ENCODE peak calls at places on chromosomes 3 and 15, in seven cellular contexts. X is tibial nerve, A is A549, T is ovary, N is IMR-90, Q is heart left ventricle, V is K562. U is an unnamed sample.

GRCh38 chr3:196288141-196288460 is 575 bp upstream of the PCYT1A start:
- DNase-seq in X (no peak), A (peak; percentile 35), T (no peak), N (peak; percentile 19), Q (no peak), V (no peak), U (no peak)

GRCh38 chr3:42692667-42693529 is 7.6 kb downstream of the KLHL40 start:
- DNase-seq in X (no peak), A (no peak), T (no peak), N (no peak), Q (no peak), V (no peak), U (no peak)

GRCh38 chr3:118977118-118977517 is 57.5 kb downstream of the IGSF11 start:
- DNase-seq in X (no peak), A (no peak), T (no peak), N (no peak), Q (no peak), V (no peak), U (no peak)

GRCh38 chr3:134516905-134517304 is 31.0 kb downstream of the CEP63 start:
- DNase-seq in X (no peak), A (no peak), T (no peak), N (no peak), Q (no peak), V (no peak), U (no peak)

GRCh38 chr3:18062289-18063025 is 320.0 kb upstream of the TBC1D5 start:
- DNase-seq in X (no peak), A (no peak), T (no peak), N (peak; percentile 22), Q (no peak), V (no peak), U (no peak)

GRCh38 chr15:57923311-57923710 is 142.2 kb downstream of the ALDH1A2 start:
- DNase-seq in X (no peak), A (no peak), T (no peak), N (no peak), Q (no peak), V (no peak), U (no peak)

GRCh38 chr3:48581621-48582481 is 13.3 kb downstream of the COL7A1 start:
- DNase-seq in X (no peak), A (no peak), T (no peak), N (no peak), Q (no peak), V (no peak), U (no peak)

GRCh38 chr3:170589113-170589512 is 3.2 kb upstream of the SLC7A14 start:
- DNase-seq in X (no peak), A (no peak), T (no peak), N (no peak), Q (no peak), V (no peak), U (no peak)

GRCh38 chr3:97439373-97439772 is 325.2 kb upstream of the ARL6 start:
- DNase-seq in X (no peak), A (no peak), T (no peak), N (no peak), Q (no peak), V (no peak), U (no peak)

GRCh38 chr3:27452368-27453090 is 31.7 kb downstream of the SLC4A7 start:
- DNase-seq in X (no peak), A (no peak), T (no peak), N (no peak), Q (no peak), V (no peak), U (no peak)

GRCh38 chr3:108946292-108947290 is 7.1 kb downstream of the GUCA1C start:
- DNase-seq in X (no peak), A (no peak), T (no peak), N (peak; percentile 51), Q (no peak), V (no peak), U (no peak)

GRCh38 chr3:81003008-81003407 is 758.4 kb downstream of the GBE1 start:
- DNase-seq in X (no peak), A (no peak), T (no peak), N (no peak), Q (no peak), V (no peak), U (no peak)

GRCh38 chr3:178990293-178990692 is 81.3 kb downstream of the ZMAT3 start:
- DNase-seq in X (no peak), A (no peak), T (no peak), N (no peak), Q (no peak), V (no peak), U (no peak)

GRCh38 chr3:69770976-69771634 is 31.8 kb downstream of the MITF start:
- DNase-seq in X (no peak), A (no peak), T (no peak), N (peak; percentile 87), Q (no peak), V (no peak), U (no peak)

GRCh38 chr15:59814409-59814808 is 125.3 kb upstream of the BNIP2 start:
- DNase-seq in X (no peak), A (no peak), T (no peak), N (no peak), Q (no peak), V (no peak), U (no peak)

GRCh38 chr15:51321316-51321715 is 17.1 kb downstream of the CYP19A1 start:
- DNase-seq in X (no peak), A (no peak), T (no peak), N (no peak), Q (no peak), V (no peak), U (no peak)

GRCh38 chr3:123329636-123330340 is 119.1 kb downstream of the ADCY5 start:
- DNase-seq in X (no peak), A (no peak), T (peak; percentile 26), N (no peak), Q (peak; percentile 61), V (no peak), U (peak; percentile 48)

GRCh38 chr15:78206326-78207109 is 27.8 kb downstream of the ACSBG1 start:
- DNase-seq in X (no peak), A (no peak), T (no peak), N (peak; percentile 14), Q (no peak), V (no peak), U (no peak)

GRCh38 chr3:44074181-44074580 is 167.5 kb upstream of the TOPAZ1 start:
- DNase-seq in X (no peak), A (no peak), T (no peak), N (no peak), Q (no peak), V (no peak), U (no peak)

GRCh38 chr3:137524751-137525150 is 239.4 kb upstream of the SOX14 start:
- DNase-seq in X (no peak), A (no peak), T (no peak), N (no peak), Q (no peak), V (no peak), U (no peak)

GRCh38 chr3:123276346-123276745 is 74.6 kb downstream of the SEC22A start:
- DNase-seq in X (no peak), A (no peak), T (no peak), N (no peak), Q (no peak), V (no peak), U (no peak)

GRCh38 chr3:102238362-102238761 is 196.5 kb upstream of the ZPLD1 start:
- DNase-seq in X (no peak), A (no peak), T (no peak), N (no peak), Q (no peak), V (no peak), U (no peak)

GRCh38 chr3:139941580-139941979 is 6.6 kb downstream of the CLSTN2 start:
- DNase-seq in X (no peak), A (no peak), T (no peak), N (no peak), Q (no peak), V (no peak), U (no peak)

GRCh38 chr3:37907906-37908305 is 46.2 kb downstream of the CTDSPL start:
- DNase-seq in X (no peak), A (no peak), T (no peak), N (no peak), Q (no peak), V (no peak), U (no peak)

GRCh38 chr3:45655906-45656305 is 33.3 kb upstream of the SACM1L start:
- DNase-seq in X (no peak), A (no peak), T (no peak), N (peak; percentile 38), Q (no peak), V (no peak), U (no peak)

GRCh38 chr3:187919990-187920389 is 174.7 kb upstream of the BCL6 start:
- DNase-seq in X (no peak), A (no peak), T (no peak), N (peak; percentile 78), Q (no peak), V (no peak), U (no peak)

GRCh38 chr3:9901967-9902366 is 681 bp upstream of the IL17RE start:
- DNase-seq in X (no peak), A (no peak), T (no peak), N (no peak), Q (no peak), V (no peak), U (peak; percentile 55)

GRCh38 chr3:9899289-9899791 is 3.3 kb upstream of the IL17RE start:
- DNase-seq in X (no peak), A (no peak), T (no peak), N (no peak), Q (no peak), V (no peak), U (no peak)

GRCh38 chr3:9903904-9904303 is 1.3 kb downstream of the IL17RE start:
- DNase-seq in X (no peak), A (no peak), T (no peak), N (no peak), Q (no peak), V (no peak), U (no peak)

GRCh38 chr3:9903238-9903624 is 583 bp downstream of the IL17RE start:
- DNase-seq in X (no peak), A (no peak), T (no peak), N (peak; percentile 52), Q (no peak), V (no peak), U (no peak)

GRCh38 chr3:9902372-9903237 is at the start of gene IL17RE:
- DNase-seq in X (no peak), A (no peak), T (no peak), N (no peak), Q (no peak), V (peak; percentile 63), U (no peak)
- TF ChIP-seq POLR2A in X (no peak), A (no peak), T (no peak), N (no peak), Q (no peak), V (no peak), U (peak; percentile 79)

GRCh38 chr3:40780801-40781406 is 256.1 kb downstream of the ZNF621 start:
- DNase-seq in X (peak; percentile 31), A (no peak), T (peak; percentile 30), N (no peak), Q (peak; percentile 79), V (no peak), U (no peak)
- H3K4me3 ChIP-seq in X (peak overlapping the region; percentile 39), A (no peak overlapping the region), T (no peak overlapping the region), N (no peak overlapping the region), Q (no peak overlapping the region), V (no peak overlapping the region), U (no peak overlapping the region)

GRCh38 chr3:126524429-126524988 is 554 bp downstream of the CHST13 start:
- DNase-seq in X (no peak), A (peak; percentile 34), T (no peak), N (no peak), Q (peak; percentile 32), V (peak; percentile 32), U (no peak)
- TF ChIP-seq POLR2A in X (no peak), A (no peak), T (no peak), N (no peak), Q (no peak), V (no peak), U (no peak)

GRCh38 chr15:83694030-83694429 is 40.1 kb downstream of the ADAMTSL3 start:
- DNase-seq in X (no peak), A (peak; percentile 15), T (no peak), N (peak; percentile 32), Q (no peak), V (no peak), U (no peak)
- H3K4me3 ChIP-seq in X (no peak overlapping the region), A (no peak overlapping the region), T (no peak overlapping the region), N (no peak overlapping the region), Q (no peak overlapping the region), V (no peak overlapping the region), U (no peak overlapping the region)